ENCODE peak calls at places on chromosomes 1 and 21, in six cellular contexts. D is A549, Z is K562, M is GM12878, N is H1, H is HepG2. Q is an unnamed sample.

GRCh38 chr1:105398909-105399308 is 1649.2 kb downstream of the AMY1C start:
- DNase-seq in D (no peak), Z (no peak), M (no peak), N (no peak), H (no peak), Q (no peak)

GRCh38 chr1:52037402-52037814 is 3.8 kb upstream of the KTI12 start:
- DNase-seq in D (peak; percentile 48), Z (no peak), M (no peak), N (no peak), H (peak; percentile 97), Q (no peak)

GRCh38 chr1:48882020-48882419 is 105.3 kb upstream of the BEND5 start:
- DNase-seq in D (no peak), Z (no peak), M (no peak), N (no peak), H (no peak), Q (no peak)

GRCh38 chr1:3077561-3077960 is 8.6 kb downstream of the PRDM16 start:
- DNase-seq in D (no peak), Z (no peak), M (no peak), N (no peak), H (no peak), Q (no peak)

GRCh38 chr1:155127672-155128468 is at the start of gene EFNA1:
- DNase-seq in D (peak; percentile 59), Z (peak; percentile 65), M (no peak), N (no peak), H (peak; percentile 59), Q (peak; percentile 84)

GRCh38 chr1:55823521-55824296 is 608.5 kb upstream of the USP24 start:
- DNase-seq in D (peak; percentile 8), Z (no peak), M (no peak), N (no peak), H (no peak), Q (no peak)

GRCh38 chr1:43618521-43619313 is 31.2 kb upstream of the KDM4A start:
- DNase-seq in D (no peak), Z (no peak), M (no peak), N (no peak), H (no peak), Q (no peak)

GRCh38 chr1:71364236-71364635 is 283.4 kb upstream of the ZRANB2 start:
- DNase-seq in D (no peak), Z (no peak), M (no peak), N (no peak), H (no peak), Q (no peak)

GRCh38 chr1:58926177-58926576 is 142.3 kb upstream of the JUN start:
- DNase-seq in D (no peak), Z (no peak), M (no peak), N (no peak), H (no peak), Q (no peak)

GRCh38 chr1:110055493-110056283 is 14.8 kb downstream of the ALX3 start:
- DNase-seq in D (no peak), Z (no peak), M (no peak), N (no peak), H (no peak), Q (no peak)

GRCh38 chr1:22420456-22421053 is 31.1 kb upstream of the ZBTB40 start:
- DNase-seq in D (peak; percentile 76), Z (peak; percentile 85), M (no peak), N (peak; percentile 73), H (peak; percentile 70), Q (peak; percentile 90)

GRCh38 chr1:29145739-29146437 is 22.2 kb upstream of the TMEM200B start:
- DNase-seq in D (peak; percentile 75), Z (no peak), M (no peak), N (no peak), H (peak; percentile 92), Q (no peak)

GRCh38 chr1:77888071-77888428 is 374 bp upstream of the NEXN start:
- DNase-seq in D (no peak), Z (peak; percentile 44), M (no peak), N (no peak), H (peak; percentile 34), Q (no peak)

GRCh38 chr1:64366821-64367220 is 103.1 kb upstream of the CACHD1 start:
- DNase-seq in D (no peak), Z (no peak), M (no peak), N (no peak), H (no peak), Q (no peak)

GRCh38 chr21:44282370-44282769 is 3.3 kb upstream of the AIRE start:
- DNase-seq in D (no peak), Z (no peak), M (no peak), N (no peak), H (no peak), Q (no peak)

GRCh38 chr1:237071641-237072420 is 29.8 kb downstream of the RYR2 start:
- DNase-seq in D (no peak), Z (no peak), M (no peak), N (no peak), H (no peak), Q (no peak)

GRCh38 chr1:4594286-4594991 is 60.0 kb upstream of the AJAP1 start:
- DNase-seq in D (no peak), Z (no peak), M (no peak), N (no peak), H (no peak), Q (no peak)

GRCh38 chr1:6002714-6003501 is 10.7 kb upstream of the NPHP4 start:
- DNase-seq in D (no peak), Z (no peak), M (no peak), N (no peak), H (peak; percentile 48), Q (peak; percentile 59)

GRCh38 chr1:156781585-156782186 is 14.4 kb downstream of the PRCC start:
- DNase-seq in D (peak; percentile 14), Z (no peak), M (no peak), N (no peak), H (no peak), Q (no peak)

GRCh38 chr1:20697560-20697959 is 20.2 kb downstream of the KIF17 start:
- DNase-seq in D (no peak), Z (no peak), M (no peak), N (no peak), H (no peak), Q (no peak)

GRCh38 chr1:3352952-3353331 is 101.5 kb upstream of the ARHGEF16 start:
- DNase-seq in D (no peak), Z (no peak), M (no peak), N (no peak), H (no peak), Q (no peak)

GRCh38 chr1:197399691-197400521 is 131.9 kb downstream of the CRB1 start:
- DNase-seq in D (peak; percentile 69), Z (peak; percentile 63), M (peak; percentile 11), N (no peak), H (peak; percentile 59), Q (peak; percentile 46)

GRCh38 chr1:157700711-157701110 is at the start of gene FCRL3:
- DNase-seq in D (no peak), Z (no peak), M (no peak), N (no peak), H (no peak), Q (no peak)

GRCh38 chr1:98055457-98055856 is 134.6 kb upstream of the DPYD start:
- DNase-seq in D (no peak), Z (no peak), M (no peak), N (no peak), H (no peak), Q (no peak)

GRCh38 chr1:177170756-177171535 is at the start of gene BRINP2:
- DNase-seq in D (peak; percentile 46), Z (peak; percentile 8), M (no peak), N (peak; percentile 46), H (no peak), Q (peak; percentile 91)
- TF ChIP-seq CHD2 in D (no peak), Z (no peak), M (no peak), N (peak; percentile 74), H (no peak), Q (peak; percentile 10)

GRCh38 chr21:45573452-45574035 is 31.3 kb upstream of the SLC19A1 start:
- DNase-seq in D (no peak), Z (no peak), M (no peak), N (no peak), H (no peak), Q (peak; percentile 15)
- TF ChIP-seq CHD2 in D (no peak), Z (no peak), M (no peak), N (no peak), H (no peak), Q (no peak)

GRCh38 chr21:46005481-46005881 is 23.9 kb downstream of the COL6A1 start:
- DNase-seq in D (no peak), Z (no peak), M (no peak), N (no peak), H (no peak), Q (peak; percentile 28)
- TF ChIP-seq CHD2 in D (no peak), Z (no peak), M (no peak), N (no peak), H (no peak), Q (no peak)

GRCh38 chr1:33635336-33636012 is 163.0 kb downstream of the ZSCAN20 start:
- DNase-seq in D (no peak), Z (no peak), M (no peak), N (no peak), H (no peak), Q (no peak)

GRCh38 chr1:33637846-33638440 is 165.5 kb downstream of the ZSCAN20 start:
- DNase-seq in D (no peak), Z (no peak), M (no peak), N (no peak), H (no peak), Q (no peak)

GRCh38 chr1:33636209-33636608 is 163.8 kb downstream of the ZSCAN20 start:
- DNase-seq in D (no peak), Z (no peak), M (no peak), N (no peak), H (no peak), Q (no peak)

GRCh38 chr1:33640114-33640660 is 167.7 kb downstream of the ZSCAN20 start:
- DNase-seq in D (no peak), Z (no peak), M (no peak), N (no peak), H (no peak), Q (no peak)

GRCh38 chr1:33641099-33641830 is 168.8 kb downstream of the ZSCAN20 start:
- DNase-seq in D (peak; percentile 26), Z (peak; percentile 29), M (no peak), N (no peak), H (peak; percentile 13), Q (no peak)
- TF ChIP-seq CHD2 in D (no peak), Z (no peak), M (no peak), N (no peak), H (no peak), Q (no peak)

GRCh38 chr1:102531031-102531430 is 534.3 kb upstream of the OLFM3 start:
- DNase-seq in D (no peak), Z (no peak), M (no peak), N (no peak), H (no peak), Q (no peak)

GRCh38 chr1:102529446-102529845 is 532.7 kb upstream of the OLFM3 start:
- DNase-seq in D (no peak), Z (no peak), M (no peak), N (no peak), H (no peak), Q (no peak)
- TF ChIP-seq CHD2 in D (no peak), Z (no peak), M (no peak), N (no peak), H (no peak), Q (no peak)